ENCODE peak calls at places on chromosomes 3 and 15, in five cellular contexts. One of them, this sample, is unnamed.

GRCh38 chr3:69500604-69501003 is 114.7 kb upstream of the FRMD4B start:
- DNase-seq in HFF-Myc: no peak
- DNase-seq in Caco-2: no peak
- DNase-seq in thoracic aorta: no peak
- DNase-seq in Peyer's patch: no peak
- DNase-seq in this sample: peak; percentile 54

GRCh38 chr3:61250784-61251173 is 473 bp downstream of the FHIT start:
- DNase-seq in Caco-2: peak; percentile 40
- DNase-seq in thoracic aorta: no peak
- DNase-seq in HFF-Myc: no peak
- DNase-seq in Peyer's patch: peak; percentile 34
- DNase-seq in this sample: no peak

GRCh38 chr3:126745760-126746394 is 41.8 kb downstream of the CHCHD6 start:
- DNase-seq in thoracic aorta: no peak
- DNase-seq in HFF-Myc: no peak
- DNase-seq in Caco-2: no peak
- DNase-seq in Peyer's patch: no peak
- DNase-seq in this sample: no peak

GRCh38 chr3:56836276-56837163 is 34.8 kb upstream of the ARHGEF3 start:
- DNase-seq in Caco-2: no peak
- DNase-seq in HFF-Myc: no peak
- DNase-seq in Peyer's patch: no peak
- DNase-seq in thoracic aorta: no peak
- DNase-seq in this sample: no peak

GRCh38 chr3:173913397-173913796 is 515.9 kb downstream of the NLGN1 start:
- DNase-seq in thoracic aorta: no peak
- DNase-seq in HFF-Myc: no peak
- DNase-seq in Caco-2: no peak
- DNase-seq in Peyer's patch: no peak
- DNase-seq in this sample: no peak

GRCh38 chr3:79490165-79491028 is 277.4 kb downstream of the ROBO1 start:
- DNase-seq in Caco-2: no peak
- DNase-seq in HFF-Myc: peak; percentile 25
- DNase-seq in Peyer's patch: no peak
- DNase-seq in thoracic aorta: no peak
- DNase-seq in this sample: no peak

GRCh38 chr3:87626471-87626995 is 350.1 kb upstream of the POU1F1 start:
- DNase-seq in Peyer's patch: no peak
- DNase-seq in thoracic aorta: no peak
- DNase-seq in HFF-Myc: no peak
- DNase-seq in Caco-2: no peak
- DNase-seq in this sample: no peak

GRCh38 chr3:196454935-196455334 is 22.7 kb upstream of the UBXN7 start:
- DNase-seq in thoracic aorta: no peak
- DNase-seq in Caco-2: peak; percentile 2
- DNase-seq in Peyer's patch: no peak
- DNase-seq in HFF-Myc: no peak
- DNase-seq in this sample: no peak

GRCh38 chr3:42503957-42504333 is 1.5 kb downstream of the VIPR1 start:
- DNase-seq in Peyer's patch: no peak
- DNase-seq in thoracic aorta: no peak
- DNase-seq in HFF-Myc: no peak
- DNase-seq in Caco-2: peak; percentile 19
- DNase-seq in this sample: peak; percentile 41

GRCh38 chr15:67232591-67232990 is 21.9 kb downstream of the AAGAB start:
- DNase-seq in Peyer's patch: no peak
- DNase-seq in thoracic aorta: no peak
- DNase-seq in Caco-2: peak; percentile 40
- DNase-seq in HFF-Myc: no peak
- DNase-seq in this sample: no peak

GRCh38 chr3:23389686-23390085 is 186.6 kb downstream of the UBE2E2 start:
- DNase-seq in Caco-2: no peak
- DNase-seq in thoracic aorta: no peak
- DNase-seq in HFF-Myc: no peak
- DNase-seq in Peyer's patch: no peak
- DNase-seq in this sample: no peak

GRCh38 chr3:54892168-54892567 is 35.7 kb downstream of the LRTM1 start:
- DNase-seq in Peyer's patch: no peak
- DNase-seq in Caco-2: no peak
- DNase-seq in HFF-Myc: no peak
- DNase-seq in thoracic aorta: no peak
- DNase-seq in this sample: no peak

GRCh38 chr3:54889731-54890130 is 38.1 kb downstream of the LRTM1 start:
- DNase-seq in HFF-Myc: no peak
- DNase-seq in Peyer's patch: no peak
- DNase-seq in Caco-2: no peak
- DNase-seq in thoracic aorta: no peak
- DNase-seq in this sample: no peak

GRCh38 chr3:54888873-54889272 is 39.0 kb downstream of the LRTM1 start:
- DNase-seq in thoracic aorta: no peak
- DNase-seq in Caco-2: no peak
- DNase-seq in Peyer's patch: no peak
- DNase-seq in HFF-Myc: no peak
- DNase-seq in this sample: no peak

GRCh38 chr3:54888162-54888561 is 39.7 kb downstream of the LRTM1 start:
- DNase-seq in HFF-Myc: no peak
- DNase-seq in thoracic aorta: no peak
- DNase-seq in Caco-2: no peak
- DNase-seq in Peyer's patch: no peak
- DNase-seq in this sample: no peak

GRCh38 chr3:54891540-54891897 is 36.3 kb downstream of the LRTM1 start:
- DNase-seq in Peyer's patch: peak; percentile 21
- DNase-seq in Caco-2: peak; percentile 85
- DNase-seq in thoracic aorta: peak; percentile 19
- DNase-seq in HFF-Myc: peak; percentile 98
- DNase-seq in this sample: no peak
- TF ChIP-seq CTCF in Peyer's patch: peak; percentile 54
- TF ChIP-seq CTCF in Caco-2: no peak
- TF ChIP-seq CTCF in thoracic aorta: no peak
- TF ChIP-seq CTCF in HFF-Myc: peak; percentile 65
- TF ChIP-seq CTCF in this sample: no peak

GRCh38 chr3:98587654-98588532 is 5.5 kb downstream of the CPOX start:
- DNase-seq in HFF-Myc: no peak
- DNase-seq in thoracic aorta: no peak
- DNase-seq in Peyer's patch: no peak
- DNase-seq in Caco-2: no peak
- DNase-seq in this sample: no peak
- TF ChIP-seq CTCF in HFF-Myc: peak; percentile 26
- TF ChIP-seq CTCF in thoracic aorta: no peak
- TF ChIP-seq CTCF in Peyer's patch: no peak
- TF ChIP-seq CTCF in Caco-2: no peak
- TF ChIP-seq CTCF in this sample: no peak

GRCh38 chr3:18127181-18127863 is 297.8 kb downstream of the SATB1 start:
- DNase-seq in Peyer's patch: peak; percentile 42
- DNase-seq in Caco-2: no peak
- DNase-seq in thoracic aorta: no peak
- DNase-seq in HFF-Myc: no peak
- DNase-seq in this sample: no peak
- TF ChIP-seq CTCF in Peyer's patch: no peak
- TF ChIP-seq CTCF in Caco-2: no peak
- TF ChIP-seq CTCF in thoracic aorta: no peak
- TF ChIP-seq CTCF in HFF-Myc: no peak
- TF ChIP-seq CTCF in this sample: no peak

GRCh38 chr3:136473716-136474326 is 223.7 kb downstream of the PCCB start:
- DNase-seq in HFF-Myc: no peak
- DNase-seq in Peyer's patch: no peak
- DNase-seq in Caco-2: no peak
- DNase-seq in thoracic aorta: no peak
- DNase-seq in this sample: no peak

DNA sequence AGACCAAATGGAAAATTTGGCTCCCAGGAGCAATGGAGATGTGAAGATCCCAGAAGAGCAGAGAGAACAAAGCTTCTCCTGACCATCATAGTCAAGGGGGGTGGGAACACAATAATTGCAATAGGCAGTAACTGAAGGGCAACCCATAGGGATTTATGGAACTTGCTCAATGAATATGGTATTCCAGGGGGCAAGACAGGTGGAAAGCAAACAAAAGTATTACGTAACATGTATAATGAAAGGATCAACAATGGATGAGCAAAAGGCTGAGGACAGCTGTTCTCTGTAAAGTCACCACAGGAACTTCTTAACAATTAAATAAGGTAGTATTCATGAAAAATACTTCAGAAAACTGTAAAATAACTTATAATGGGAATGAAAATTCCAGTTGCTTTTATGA is 226.1 kb downstream of the PCCB start:
- DNase-seq in HFF-Myc: no peak
- DNase-seq in Caco-2: no peak
- DNase-seq in thoracic aorta: no peak
- DNase-seq in Peyer's patch: no peak
- DNase-seq in this sample: no peak
- TF ChIP-seq CTCF in HFF-Myc: no peak
- TF ChIP-seq CTCF in Caco-2: no peak
- TF ChIP-seq CTCF in thoracic aorta: no peak
- TF ChIP-seq CTCF in Peyer's patch: no peak
- TF ChIP-seq CTCF in this sample: no peak